ENCODE peak calls at places on chromosomes 3 and 15, in seven cellular contexts. E is AG09309; J is stimulated activated CD4-positive, alpha-beta T cell treated with anti-CD3 and anti-CD28 coated beads, Interleukin-2, amount 100 ng/mL, for 24 hours; W is GM12891; H is GM18507; O is Right ventricle myocardium superior; K is frontal cortex. V is an unnamed sample.

GRCh38 chr3:52495777-52496602 is 852 bp downstream of the STAB1 start:
- DNase-seq in O (peak), H (no peak), K (no peak), W (no peak), J (no peak), E (no peak), V (peak)

GRCh38 chr15:67024998-67025368 is 40.4 kb upstream of the SMAD3 start:
- DNase-seq in K (no peak), E (no peak), J (no peak), W (no peak), H (no peak), O (no peak), V (no peak)

GRCh38 chr3:119310052-119310451 is 15.9 kb downstream of the ARHGAP31 start:
- DNase-seq in O (no peak), E (peak), K (no peak), H (no peak), W (no peak), J (no peak), V (peak)

GRCh38 chr15:39498642-39499041 is 82.2 kb upstream of the THBS1 start:
- DNase-seq in H (no peak), O (no peak), J (no peak), K (no peak), W (no peak), E (no peak), V (no peak)

GRCh38 chr3:35814531-35814930 is 175.2 kb downstream of the ARPP21 start:
- DNase-seq in W (no peak), E (no peak), O (no peak), J (no peak), K (no peak), H (no peak), V (no peak)

GRCh38 chr15:71891026-71891425 is 80.7 kb downstream of the NR2E3 start:
- DNase-seq in E (no peak), O (no peak), W (no peak), K (no peak), J (no peak), H (no peak), V (no peak)

GRCh38 chr3:185646382-185647133 is 60.5 kb downstream of the SENP2 start:
- DNase-seq in J (no peak), K (no peak), O (no peak), W (no peak), H (no peak), E (no peak), V (no peak)

GRCh38 chr3:169751875-169752274 is 13.0 kb downstream of the TERC start:
- DNase-seq in H (no peak), O (no peak), J (no peak), E (no peak), K (no peak), W (no peak), V (no peak)

GRCh38 chr3:116018651-116019050 is 395.3 kb downstream of the GAP43 start:
- DNase-seq in J (no peak), K (no peak), E (no peak), W (no peak), O (no peak), H (no peak), V (peak)

GRCh38 chr15:89963301-89964288 is 37.5 kb upstream of the ZNF710 start:
- DNase-seq in O (peak), J (no peak), H (no peak), W (no peak), K (no peak), E (no peak), V (no peak)

GRCh38 chr3:167808910-167809309 is 73.4 kb downstream of the SERPINI1 start:
- DNase-seq in W (no peak), H (no peak), O (no peak), E (no peak), K (no peak), J (no peak), V (no peak)

GRCh38 chr3:60573494-60573893 is 677.8 kb downstream of the FHIT start:
- DNase-seq in J (no peak), O (no peak), K (no peak), H (no peak), E (no peak), W (no peak), V (no peak)

GRCh38 chr15:73298522-73298921 is 70.2 kb downstream of the HCN4 start:
- DNase-seq in H (no peak), E (no peak), O (no peak), J (no peak), W (no peak), K (no peak), V (no peak)

GRCh38 chr15:58521293-58521991 is 89.7 kb downstream of the LIPC start:
- DNase-seq in O (peak), J (no peak), E (no peak), H (no peak), K (no peak), W (no peak), V (peak)

GRCh38 chr15:93072440-93073394 is 16.3 kb downstream of the RGMA start:
- DNase-seq in K (peak), O (peak), W (no peak), H (no peak), J (peak), E (no peak), V (peak)

GRCh38 chr3:32569540-32570425 is 875 bp downstream of the DYNC1LI1 start:
- DNase-seq in H (no peak), E (no peak), O (peak), W (peak), J (peak), K (peak), V (peak)

GRCh38 chr3:13276438-13277129 is 143.5 kb downstream of the NUP210 start:
- DNase-seq in W (no peak), O (peak), E (no peak), H (no peak), J (no peak), K (no peak), V (no peak)

GRCh38 chr3:13549513-13550256 is 760 bp downstream of the FBLN2 start:
- DNase-seq in K (no peak), J (no peak), O (peak), W (no peak), H (no peak), E (no peak), V (no peak)

GRCh38 chr15:100627789-100628395 is 25.5 kb downstream of the ASB7 start:
- DNase-seq in E (peak), J (peak), K (peak), H (peak), O (no peak), W (peak), V (peak)

GRCh38 chr3:127209155-127209839 is 16.4 kb downstream of the PRR23E start:
- DNase-seq in E (no peak), O (no peak), H (no peak), J (no peak), W (no peak), K (no peak), V (no peak)

GRCh38 chr3:133410191-133410892 is 10.5 kb downstream of the BFSP2 start:
- DNase-seq in H (no peak), J (no peak), E (no peak), K (no peak), O (no peak), W (no peak), V (no peak)

GRCh38 chr15:89401636-89402252 is 67.1 kb upstream of the POLG start:
- DNase-seq in K (no peak), O (no peak), E (no peak), W (no peak), J (no peak), H (no peak), V (peak)

GRCh38 chr15:65981837-65982696 is 112.8 kb downstream of the RAB11A start:
- DNase-seq in O (no peak), E (no peak), K (peak), H (peak), J (peak), W (peak), V (no peak)

GRCh38 chr3:60226907-60227306 is 1024.3 kb downstream of the FHIT start:
- DNase-seq in W (no peak), E (no peak), K (no peak), H (no peak), J (no peak), O (no peak), V (no peak)

V was measured in foreskin fibroblast.